ENCODE peak calls at places on chromosomes 6 and 20, in seven cellular contexts. G is fibroblast of mammary gland, P is hepatocyte, Y is AG09309, T is IMR-90, I is A549, O is left ventricle myocardium inferior. F is an unnamed sample.

GRCh38 chr20:50303573-50304500 is 113.2 kb downstream of the CEBPB start:
- DNase-seq in G (peak), P (peak), Y (no peak), T (peak), I (no peak), O (peak), F (no peak)

GRCh38 chr6:37665309-37665708 is 32.4 kb downstream of the MDGA1 start:
- DNase-seq in G (no peak), P (no peak), Y (no peak), T (no peak), I (no peak), O (no peak), F (no peak)

GRCh38 chr6:52130440-52130839 is 43.0 kb upstream of the PKHD1 start:
- DNase-seq in G (no peak), P (no peak), Y (no peak), T (no peak), I (no peak), O (no peak), F (no peak)

GRCh38 chr6:33794910-33795615 is 6.1 kb upstream of the LEMD2 start:
- DNase-seq in G (no peak), P (peak), Y (no peak), T (no peak), I (peak), O (no peak), F (no peak)

GRCh38 chr20:57877131-57877784 is 167.4 kb upstream of the PMEPA1 start:
- DNase-seq in G (no peak), P (no peak), Y (no peak), T (no peak), I (no peak), O (no peak), F (no peak)

GRCh38 chr6:14721103-14721758 is 524.6 kb upstream of the JARID2 start:
- DNase-seq in G (no peak), P (peak), Y (no peak), T (peak), I (no peak), O (no peak), F (peak)

GRCh38 chr6:44712353-44713147 is 325.0 kb downstream of the CDC5L start:
- DNase-seq in G (no peak), P (no peak), Y (no peak), T (no peak), I (no peak), O (no peak), F (no peak)

GRCh38 chr20:34415079-34415478 is 52.0 kb downstream of the ITCH start:
- DNase-seq in G (no peak), P (no peak), Y (no peak), T (no peak), I (no peak), O (no peak), F (no peak)

GRCh38 chr6:3307436-3307835 is 48.7 kb downstream of the PSMG4 start:
- DNase-seq in G (no peak), P (no peak), Y (no peak), T (no peak), I (no peak), O (no peak), F (no peak)

GRCh38 chr6:45571159-45571558 is 193.4 kb upstream of the SUPT3H start:
- DNase-seq in G (no peak), P (no peak), Y (no peak), T (no peak), I (no peak), O (no peak), F (no peak)

GRCh38 chr6:137866200-137866913 is 702 bp upstream of the TNFAIP3 start:
- DNase-seq in G (no peak), P (peak), Y (no peak), T (no peak), I (no peak), O (no peak), F (no peak)

GRCh38 chr20:36447101-36447500 is 94.2 kb upstream of the MYL9 start:
- DNase-seq in G (no peak), P (peak), Y (no peak), T (no peak), I (no peak), O (no peak), F (peak)

GRCh38 chr20:37699202-37699601 is 5.4 kb downstream of the CTNNBL1 start:
- DNase-seq in G (no peak), P (no peak), Y (no peak), T (no peak), I (no peak), O (peak), F (no peak)

GRCh38 chr6:88869263-88870023 is 94.0 kb downstream of the RNGTT start:
- DNase-seq in G (peak), P (no peak), Y (no peak), T (peak), I (no peak), O (no peak), F (no peak)

GRCh38 chr6:75563032-75563431 is 38.6 kb upstream of the SENP6 start:
- DNase-seq in G (peak), P (peak), Y (no peak), T (peak), I (peak), O (no peak), F (peak)

GRCh38 chr20:1377984-1378742 is 14.7 kb downstream of the FKBP1A start:
- DNase-seq in G (peak), P (no peak), Y (no peak), T (peak), I (no peak), O (no peak), F (no peak)

GRCh38 chr6:2158596-2159271 is 86.7 kb downstream of the GMDS start:
- DNase-seq in G (peak), P (peak), Y (no peak), T (peak), I (peak), O (no peak), F (no peak)

GRCh38 chr6:127030841-127031240 is 87.6 kb upstream of the RSPO3 start:
- DNase-seq in G (no peak), P (no peak), Y (no peak), T (no peak), I (no peak), O (no peak), F (no peak)

GRCh38 chr6:57432162-57432561 is 114.7 kb downstream of the PRIM2 start:
- DNase-seq in G (peak), P (no peak), Y (peak), T (peak), I (no peak), O (no peak), F (no peak)

GRCh38 chr20:50788045-50788867 is 6.6 kb upstream of the BCAS4 start:
- DNase-seq in G (peak), P (peak), Y (peak), T (peak), I (peak), O (no peak), F (no peak)

GRCh38 chr20:878511-879307 is 37.4 kb downstream of the ANGPT4 start:
- DNase-seq in G (peak), P (peak), Y (no peak), T (peak), I (peak), O (no peak), F (no peak)

DNA sequence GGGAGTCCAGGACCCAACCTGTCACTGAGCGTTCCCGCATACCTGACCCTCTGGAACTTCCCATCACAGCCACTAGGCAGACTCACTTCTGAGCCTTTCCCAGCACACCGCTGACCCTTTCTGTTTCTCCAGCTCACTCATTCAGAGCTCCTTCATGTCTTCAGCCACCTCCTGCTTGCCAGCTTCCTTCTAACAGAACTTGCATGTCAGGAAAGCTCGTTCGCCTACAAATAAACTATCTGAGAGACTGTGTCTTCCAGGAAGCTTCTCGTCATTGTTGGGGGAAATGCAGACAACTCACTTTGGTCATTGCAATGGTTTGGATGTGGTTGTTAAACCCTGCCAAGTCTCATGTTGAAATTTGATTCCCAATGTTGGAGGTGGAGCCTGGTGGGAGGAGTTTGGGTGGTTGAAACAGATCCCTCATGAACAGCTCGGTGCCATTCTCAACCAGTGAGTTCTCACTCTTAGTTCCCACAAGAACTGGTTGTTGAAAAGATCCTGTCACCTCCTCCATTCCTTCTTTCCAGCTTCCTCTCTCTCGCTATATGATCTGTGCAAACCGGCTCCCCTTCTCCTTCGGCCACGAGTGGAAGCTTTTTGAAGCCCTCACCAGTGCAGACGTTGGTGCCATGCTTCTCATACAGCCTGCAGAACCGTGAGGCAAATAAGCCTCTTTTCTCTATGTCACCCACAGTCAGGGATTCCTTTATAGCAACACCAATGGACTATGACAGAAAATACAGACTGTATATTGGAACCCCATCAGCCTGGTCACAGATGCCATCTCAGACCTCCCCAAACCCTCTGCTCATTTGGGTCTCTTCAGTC is 1.4 kb upstream of the MUC21 start:
- DNase-seq in G (peak), P (peak), Y (peak), T (peak), I (no peak), O (no peak), F (peak)
- H3K4me3 ChIP-seq in G (peak), P (no peak), Y (peak), T (peak), I (no peak), O (peak), F (peak)

GRCh38 chr6:168314029-168314420 is 5.6 kb downstream of the DACT2 start:
- DNase-seq in G (no peak), P (no peak), Y (no peak), T (no peak), I (no peak), O (no peak), F (no peak)

GRCh38 chr6:168315626-168316025 is 4.0 kb downstream of the DACT2 start:
- DNase-seq in G (no peak), P (no peak), Y (no peak), T (no peak), I (no peak), O (no peak), F (no peak)

GRCh38 chr6:168318090-168318489 is 1.5 kb downstream of the DACT2 start:
- DNase-seq in G (no peak), P (no peak), Y (no peak), T (no peak), I (no peak), O (no peak), F (no peak)

GRCh38 chr6:168313371-168314028 is 6.1 kb downstream of the DACT2 start:
- DNase-seq in G (no peak), P (peak), Y (no peak), T (no peak), I (no peak), O (no peak), F (no peak)

GRCh38 chr6:168314948-168315347 is 4.6 kb downstream of the DACT2 start:
- DNase-seq in G (no peak), P (peak), Y (no peak), T (no peak), I (no peak), O (no peak), F (no peak)
- TF ChIP-seq CTCF in G (no peak), P (peak), Y (no peak), T (no peak), I (peak), O (peak), F (no peak)

GRCh38 chr6:107821591-107821990 is 2.5 kb downstream of the SCML4 start:
- DNase-seq in G (no peak), P (no peak), Y (no peak), T (no peak), I (no peak), O (no peak), F (no peak)
- H3K4me3 ChIP-seq in G (no peak), P (no peak), Y (no peak), T (no peak), I (no peak), O (no peak), F (no peak)

GRCh38 chr6:42564496-42564890 is 664 bp downstream of the UBR2 start:
- DNase-seq in G (no peak), P (no peak), Y (no peak), T (no peak), I (peak), O (no peak), F (no peak)

GRCh38 chr6:42561986-42562385 is 1.8 kb upstream of the UBR2 start:
- DNase-seq in G (no peak), P (no peak), Y (no peak), T (no peak), I (no peak), O (no peak), F (no peak)

GRCh38 chr6:42566614-42567208 is 2.9 kb downstream of the UBR2 start:
- DNase-seq in G (no peak), P (no peak), Y (no peak), T (no peak), I (no peak), O (no peak), F (no peak)

GRCh38 chr6:42562788-42563187 is 1.0 kb upstream of the UBR2 start:
- DNase-seq in G (no peak), P (no peak), Y (no peak), T (no peak), I (no peak), O (no peak), F (no peak)

DNA sequence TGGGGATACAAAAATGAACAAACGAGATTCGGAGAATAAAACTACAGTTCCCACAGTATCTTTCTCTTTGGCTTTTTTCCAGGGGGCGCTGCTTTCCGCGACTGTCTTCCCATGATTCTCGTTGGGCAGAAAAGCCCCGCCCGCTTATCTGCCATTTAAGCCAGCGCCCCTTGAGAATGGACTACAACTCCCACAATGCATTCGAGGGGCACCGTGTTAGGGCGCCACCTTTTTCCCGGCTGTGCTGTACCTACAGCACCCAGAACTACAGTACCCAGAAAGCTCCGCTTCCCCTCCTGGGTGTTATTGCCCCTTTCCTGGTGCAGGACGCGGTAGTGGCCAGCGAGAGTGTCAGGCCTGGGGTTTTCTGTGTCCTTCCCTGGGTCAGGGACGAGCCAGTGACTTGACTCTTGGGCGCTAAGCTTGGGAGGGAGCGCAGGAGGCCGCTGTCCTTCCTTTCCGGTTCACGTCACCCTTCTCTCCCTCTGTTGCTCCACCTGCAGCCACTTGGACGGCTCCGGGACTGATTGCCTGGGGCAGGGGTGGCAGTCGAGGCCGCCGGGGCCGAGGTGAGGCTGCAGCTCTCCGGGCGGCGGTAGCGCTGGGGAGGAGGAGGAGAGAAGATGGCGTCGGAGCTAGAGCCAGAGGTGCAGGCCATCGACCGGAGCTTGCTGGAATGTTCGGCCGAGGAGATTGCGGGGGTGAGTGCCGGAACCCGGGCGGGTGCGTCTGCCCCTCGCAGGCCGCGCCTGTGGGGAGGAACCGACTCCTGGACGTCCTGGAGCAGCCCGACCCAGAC is at the start of gene UBR2:
- DNase-seq in G (peak), P (peak), Y (peak), T (peak), I (peak), O (peak), F (peak)
- TF ChIP-seq CTCF in G (peak), P (peak), Y (no peak), T (peak), I (no peak), O (peak), F (peak)

GRCh38 chr20:17557675-17558006 is 12.2 kb upstream of the DSTN start:
- DNase-seq in G (peak), P (peak), Y (no peak), T (peak), I (peak), O (no peak), F (peak)
- H3K4me3 ChIP-seq in G (no peak), P (no peak), Y (no peak), T (no peak), I (peak), O (no peak), F (peak)

F was measured in LNCaP clone FGC.